ENCODE peak calls at places on chromosomes 12 and 14, in five cellular contexts. Y is SK-N-SH, E is GM23248, A is PC-3, Q is GM23338. P is an unnamed sample. For H3K4me1 and H3F3A, the result is how much of the 10 kb centered on the place peaks cover.

GRCh38 chr14:63605041-63605532 is 36.6 kb downstream of the WDR89 start:
- DNase-seq in Q (no peak), E (no peak), Y (no peak), A (peak), P (no peak)

GRCh38 chr14:62667515-62667914 is 377.7 kb downstream of the KCNH5 start:
- DNase-seq in Q (no peak), A (peak), Y (no peak), E (no peak), P (no peak)

GRCh38 chr14:96002511-96002884 is 36.7 kb upstream of the C14orf132 start:
- DNase-seq in Q (no peak), E (no peak), A (no peak), Y (no peak), P (no peak)

GRCh38 chr14:86513056-86513455 is 983.1 kb downstream of the FLRT2 start:
- DNase-seq in Y (no peak), A (no peak), Q (no peak), E (no peak), P (no peak)

GRCh38 chr14:23523229-23524016 is 28.1 kb downstream of the ZFHX2 start:
- DNase-seq in E (no peak), Y (no peak), A (no peak), Q (no peak), P (no peak)

GRCh38 chr12:101407054-101407437 is 526 bp downstream of the ARL1 start:
- DNase-seq in Y (no peak), Q (peak), A (peak), E (no peak), P (peak)

GRCh38 chr12:114665411-114666181 is 18.4 kb downstream of the TBX3 start:
- DNase-seq in Y (no peak), E (no peak), A (peak), Q (peak), P (no peak)

GRCh38 chr12:4908694-4909396 is 860 bp upstream of the KCNA1 start:
- DNase-seq in Y (peak), A (no peak), E (peak), Q (peak), P (no peak)

GRCh38 chr14:21894003-21894897 is 220.6 kb upstream of the OR4E1 start:
- DNase-seq in Q (peak), Y (no peak), E (no peak), A (peak), P (peak)

GRCh38 chr12:41983896-41984295 is 160.8 kb downstream of the GXYLT1 start:
- DNase-seq in E (no peak), A (no peak), Q (no peak), Y (peak), P (no peak)

GRCh38 chr12:120110550-120111501 is 5.7 kb downstream of the RAB35 start:
- DNase-seq in Y (no peak), E (no peak), Q (peak), A (no peak), P (no peak)

GRCh38 chr12:10213168-10214130 is 772 bp downstream of the GABARAPL1 start:
- DNase-seq in Y (peak), E (peak), A (peak), Q (peak), P (peak)

GRCh38 chr14:70822706-70823185 is 13.4 kb upstream of the MAP3K9 start:
- DNase-seq in Y (peak), Q (peak), E (peak), A (no peak), P (peak)

GRCh38 chr12:12229556-12230092 is 37.2 kb downstream of the LRP6 start:
- DNase-seq in Y (peak), E (no peak), Q (no peak), A (no peak), P (no peak)

GRCh38 chr12:122094735-122095561 is 16.4 kb downstream of the MLXIP start:
- DNase-seq in Y (no peak), Q (no peak), E (peak), A (no peak), P (no peak)

GRCh38 chr12:116662612-116663144 is 75.2 kb downstream of the SPRING1 start:
- DNase-seq in E (peak), A (no peak), Q (peak), Y (peak), P (no peak)

GRCh38 chr12:14211829-14212455 is 153.5 kb upstream of the ATF7IP start:
- DNase-seq in Q (no peak), E (no peak), Y (no peak), A (no peak), P (no peak)

GRCh38 chr14:72714871-72715214 is 179.1 kb downstream of the DPF3 start:
- DNase-seq in A (no peak), E (no peak), Y (no peak), Q (no peak), P (no peak)

GRCh38 chr12:103848917-103849491 is 8.0 kb upstream of the NT5DC3 start:
- DNase-seq in A (no peak), Q (no peak), E (no peak), Y (no peak), P (no peak)

GRCh38 chr12:71157601-71158233 is at the start of gene TSPAN8:
- DNase-seq in E (no peak), Q (no peak), A (peak), Y (no peak), P (no peak)

GRCh38 chr14:71661441-71661840 is 270.8 kb upstream of the RGS6 start:
- DNase-seq in A (no peak), Q (no peak), Y (no peak), E (no peak), P (no peak)

GRCh38 chr14:81144811-81145598 is 75.8 kb downstream of the GTF2A1 start:
- DNase-seq in Q (no peak), E (no peak), A (no peak), Y (no peak), P (no peak)

GRCh38 chr12:132347471-132347855 is 18.1 kb upstream of the GALNT9 start:
- DNase-seq in A (no peak), Q (no peak), Y (no peak), E (no peak), P (no peak)

GRCh38 chr12:91777268-91777997 is 368.2 kb downstream of the BTG1 start:
- DNase-seq in E (peak), A (peak), Q (no peak), Y (no peak), P (peak)

GRCh38 chr12:1816730-1817094 is 3.7 kb upstream of the LRTM2 start:
- DNase-seq in Q (no peak), Y (no peak), A (no peak), E (no peak), P (no peak)

GRCh38 chr14:100531152-100531551 is 56.1 kb downstream of the BEGAIN start:
- DNase-seq in Q (no peak), E (no peak), A (no peak), Y (no peak), P (no peak)

GRCh38 chr14:64026600-64026999 is 173.8 kb downstream of the SYNE2 start:
- DNase-seq in Y (no peak), A (no peak), E (no peak), Q (no peak), P (no peak)

GRCh38 chr12:5432011-5432400 is at the start of gene NTF3:
- DNase-seq in E (peak), A (no peak), Q (peak), Y (peak), P (no peak)

GRCh38 chr12:27733052-27733656 is 22.5 kb downstream of the MRPS35 start:
- DNase-seq in A (peak), Y (peak), E (peak), Q (peak), P (no peak)

GRCh38 chr12:93740721-93741120 is 63.5 kb downstream of the CRADD start:
- DNase-seq in Q (peak), A (peak), Y (no peak), E (peak), P (no peak)

GRCh38 chr12:125892276-125892675 is 827.0 kb downstream of the AACS start:
- DNase-seq in Q (no peak), A (peak), Y (no peak), E (no peak), P (no peak)

GRCh38 chr12:2323538-2324261 is 270.9 kb downstream of the CACNA1C start:
- DNase-seq in Y (no peak), Q (no peak), E (no peak), A (no peak), P (no peak)

GRCh38 chr14:85731198-85731597 is 201.3 kb downstream of the FLRT2 start:
- DNase-seq in A (no peak), E (peak), Y (no peak), Q (no peak), P (no peak)

GRCh38 chr14:55979096-55979495 is 139.1 kb upstream of the PELI2 start:
- DNase-seq in Q (no peak), Y (no peak), E (no peak), A (no peak), P (no peak)

GRCh38 chr12:104747330-104747729 is 210.8 kb downstream of the SLC41A2 start:
- DNase-seq in A (no peak), E (no peak), Q (no peak), Y (no peak), P (no peak)

GRCh38 chr14:77024171-77024627 is 4.3 kb downstream of the IRF2BPL start:
- DNase-seq in A (peak), Y (no peak), Q (peak), E (peak), P (no peak)

GRCh38 chr14:64704145-64704742 is at the start of gene PLEKHG3:
- DNase-seq in Q (peak), A (peak), Y (peak), E (peak), P (peak)

GRCh38 chr12:77231548-77231947 is 166.2 kb upstream of the E2F7 start:
- DNase-seq in A (no peak), Y (peak), Q (no peak), E (peak), P (no peak)

GRCh38 chr14:33646692-33647260 is 304.1 kb downstream of the EGLN3 start:
- DNase-seq in Y (no peak), Q (no peak), E (peak), A (peak), P (no peak)

DNA sequence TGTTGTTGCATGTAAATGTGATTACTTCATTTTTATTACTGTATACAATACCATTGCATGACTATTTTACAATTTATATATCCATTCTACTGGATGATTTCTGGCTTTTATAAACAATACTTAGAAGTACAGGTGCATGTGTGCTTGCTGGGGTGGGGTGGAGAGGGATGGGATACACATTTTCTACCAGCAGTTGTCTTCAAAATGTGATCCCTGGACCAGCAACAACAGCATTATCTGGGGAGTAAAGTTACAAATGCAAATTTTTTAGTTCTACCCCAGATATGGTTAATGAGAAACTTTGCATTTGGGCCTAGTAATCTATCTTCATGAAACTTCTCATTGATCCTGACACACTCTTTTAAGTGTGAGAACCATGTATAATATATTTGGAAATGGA is 905.4 kb upstream of the ATXN7L3B start:
- DNase-seq in Y (no peak), Q (no peak), E (no peak), A (no peak), P (no peak)
- H3K4me1 ChIP-seq in Y (under half), Q (under half), E (under half), A (under half), P (under half)

GRCh38 chr14:105852378-105853088 is 326.1 kb downstream of the TMEM121 start:
- DNase-seq in Q (no peak), A (no peak), Y (peak), E (no peak), P (no peak)
- H3F3A ChIP-seq in Q (under half), A (under half), Y (under half), E (under half), P (under half)

DNA sequence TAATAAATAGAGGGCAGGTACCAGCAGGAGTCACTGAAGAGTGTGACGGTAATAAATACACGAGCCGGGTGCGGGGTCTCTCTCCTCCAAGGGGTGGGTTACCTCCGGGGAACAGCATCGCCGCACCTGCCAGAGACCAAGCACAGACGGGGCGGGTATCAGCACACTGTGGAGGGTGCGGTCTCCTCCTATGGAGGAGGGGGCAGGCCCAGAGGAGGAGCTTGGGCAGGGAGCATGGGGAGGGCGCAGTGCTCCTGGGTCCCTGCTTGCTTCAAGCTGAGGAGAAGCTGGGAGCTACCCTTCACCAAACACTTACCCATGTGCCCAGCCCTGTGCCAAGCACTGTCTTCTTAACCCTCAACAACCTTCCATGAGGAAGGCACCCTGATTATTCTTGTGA is 12.8 kb downstream of the PGF start:
- DNase-seq in Y (no peak), A (no peak), Q (no peak), E (no peak), P (no peak)
- H3K4me3 ChIP-seq in Y (no peak), A (no peak), Q (no peak), E (no peak), P (no peak)

GRCh38 chr14:105333613-105334364 is 19.2 kb downstream of the PACS2 start:
- DNase-seq in Q (no peak), Y (peak), E (no peak), A (no peak), P (no peak)
- H3K4me1 ChIP-seq in Q (under half), Y (half or more), E (under half), A (under half), P (under half)

DNA sequence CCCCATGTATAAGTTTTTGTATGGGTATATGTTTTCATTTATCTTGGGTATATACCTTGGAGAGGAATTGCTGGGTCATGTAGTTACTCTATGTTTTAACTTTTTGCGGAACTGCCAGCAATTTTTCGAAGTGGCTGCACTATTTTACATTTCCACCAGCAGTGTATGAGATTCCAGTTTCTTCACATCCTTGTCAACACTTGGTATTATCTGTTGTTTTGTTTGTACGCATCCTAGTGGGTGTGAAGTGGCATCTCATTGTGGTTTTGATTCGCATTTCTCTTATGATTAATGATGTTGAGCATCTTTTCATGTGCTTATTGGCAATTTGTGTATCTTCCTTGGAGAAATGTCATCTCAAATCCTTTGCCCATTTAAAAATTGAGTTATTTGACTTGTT is 6.9 kb downstream of the ANKRD13A start:
- DNase-seq in A (no peak), Y (no peak), Q (no peak), E (no peak), P (no peak)
- H3F3A ChIP-seq in A (under half), Y (under half), Q (under half), E (half or more), P (under half)

DNA sequence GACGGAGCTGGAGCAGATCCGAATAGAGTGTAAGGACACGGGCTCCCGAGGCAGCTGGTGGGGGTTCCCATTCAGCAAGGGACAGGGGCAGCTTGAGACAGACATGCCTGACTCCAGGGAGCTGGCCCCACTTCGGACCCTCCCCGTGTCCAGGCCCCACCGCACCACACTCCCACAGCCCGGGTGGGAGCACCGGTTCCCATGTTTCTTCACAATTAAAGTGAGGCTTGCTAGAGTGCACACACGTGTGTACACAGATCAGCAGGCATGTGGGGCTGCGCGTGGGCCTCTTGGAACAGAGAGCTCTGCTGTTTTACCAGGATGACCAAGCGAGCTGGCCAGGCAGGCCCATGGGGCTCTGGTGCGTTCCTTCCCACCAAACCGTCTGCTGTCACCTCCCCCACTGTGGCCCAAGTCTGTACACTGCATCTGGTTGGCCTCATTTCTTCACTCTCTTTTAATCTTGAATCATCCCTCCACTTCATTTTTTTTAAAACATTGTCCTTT is 48.0 kb downstream of the SLC6A12 start:
- DNase-seq in Q (no peak), E (no peak), A (no peak), Y (no peak), P (no peak)
- H3K4me3 ChIP-seq in Q (no peak), E (no peak), A (no peak), Y (no peak), P (no peak)

DNA sequence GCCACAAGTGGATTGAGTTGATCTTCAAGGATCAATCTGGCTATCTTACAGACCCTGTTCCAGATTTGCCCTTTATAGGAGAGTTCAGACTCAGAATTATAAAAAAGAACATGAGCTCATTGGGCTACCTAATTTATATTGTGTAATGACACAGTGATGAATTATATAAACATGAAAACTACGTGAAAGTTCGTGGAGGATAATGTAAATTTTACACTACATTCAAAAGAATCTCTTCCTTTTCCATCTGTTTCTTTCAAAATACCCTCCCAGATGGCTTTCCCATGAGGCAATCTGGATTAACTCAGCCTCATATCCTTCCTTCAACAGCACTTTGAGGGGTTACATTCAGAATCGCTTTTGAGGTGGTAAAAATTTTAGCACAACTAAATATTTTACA is 129.3 kb downstream of the HMGA2 start:
- DNase-seq in A (no peak), Q (no peak), Y (no peak), E (peak), P (no peak)
- H3K4me1 ChIP-seq in A (half or more), Q (under half), Y (under half), E (half or more), P (under half)

P was measured in PC-9.